ENCODE peak calls at places on chromosomes 12 and 14, in eight cellular contexts. U, N, W, O, J, V, E and A are unnamed samples.

GRCh38 chr14:70701610-70702009 is 59.9 kb downstream of the TTC9 start:
- DNase-seq in U (no peak), N (no peak), W (no peak), O (no peak), J (no peak), V (no peak), E (no peak), A (no peak)

GRCh38 chr14:38500125-38500524 is 244.2 kb upstream of the CLEC14A start:
- DNase-seq in U (no peak), N (peak; percentile 37), W (no peak), O (no peak), J (no peak), V (peak; percentile 31), E (no peak), A (no peak)

GRCh38 chr14:61183486-61183885 is 97.7 kb downstream of the TMEM30B start:
- DNase-seq in U (no peak), N (peak; percentile 44), W (no peak), O (no peak), J (no peak), V (no peak), E (no peak), A (no peak)

GRCh38 chr12:126547905-126548304 is 1482.7 kb downstream of the AACS start:
- DNase-seq in U (peak; percentile 45), N (peak; percentile 3), W (no peak), O (no peak), J (no peak), V (no peak), E (no peak), A (no peak)

GRCh38 chr14:91801358-91801757 is 66.0 kb downstream of the TC2N start:
- DNase-seq in U (no peak), N (no peak), W (no peak), O (no peak), J (no peak), V (no peak), E (no peak), A (no peak)

GRCh38 chr12:119440961-119441360 is 106.4 kb downstream of the CCDC60 start:
- DNase-seq in U (no peak), N (no peak), W (no peak), O (no peak), J (no peak), V (no peak), E (no peak), A (no peak)

GRCh38 chr12:51833446-51834227 is 14.9 kb downstream of the FIGNL2 start:
- DNase-seq in U (no peak), N (no peak), W (no peak), O (no peak), J (no peak), V (no peak), E (no peak), A (no peak)

GRCh38 chr14:68786491-68787234 is 6.2 kb downstream of the ZFP36L1 start:
- DNase-seq in U (no peak), N (peak; percentile 80), W (no peak), O (peak; percentile 86), J (no peak), V (no peak), E (peak; percentile 73), A (no peak)

GRCh38 chr12:47725091-47725772 is at the start of gene ENDOU:
- DNase-seq in U (no peak), N (no peak), W (no peak), O (no peak), J (no peak), V (no peak), E (peak; percentile 76), A (no peak)

GRCh38 chr14:80213602-80214001 is 2.3 kb upstream of the DIO2 start:
- DNase-seq in U (peak; percentile 25), N (peak; percentile 89), W (no peak), O (peak; percentile 86), J (no peak), V (no peak), E (no peak), A (peak; percentile 46)

GRCh38 chr12:122322501-122322900 is 56.2 kb upstream of the VPS33A start:
- DNase-seq in U (no peak), N (peak; percentile 16), W (no peak), O (no peak), J (no peak), V (no peak), E (no peak), A (no peak)

GRCh38 chr12:58066296-58066695 is 124.9 kb downstream of the ATP23 start:
- DNase-seq in U (no peak), N (peak; percentile 6), W (no peak), O (no peak), J (no peak), V (no peak), E (no peak), A (no peak)

GRCh38 chr12:96421014-96421413 is 20.8 kb upstream of the CDK17 start:
- DNase-seq in U (no peak), N (no peak), W (no peak), O (no peak), J (no peak), V (no peak), E (no peak), A (no peak)

GRCh38 chr12:95967301-95967700 is 24.2 kb downstream of the AMDHD1 start:
- DNase-seq in U (no peak), N (no peak), W (no peak), O (no peak), J (no peak), V (no peak), E (no peak), A (no peak)

GRCh38 chr12:53213348-53213747 is 6.3 kb upstream of the ITGB7 start:
- DNase-seq in U (peak; percentile 93), N (peak; percentile 83), W (peak; percentile 87), O (peak; percentile 81), J (no peak), V (no peak), E (peak; percentile 93), A (peak; percentile 65)

GRCh38 chr12:57031228-57031670 is 14.9 kb upstream of the TAC3 start:
- DNase-seq in U (no peak), N (no peak), W (no peak), O (peak; percentile 35), J (no peak), V (no peak), E (no peak), A (no peak)

GRCh38 chr14:55780156-55780946 is 200.3 kb downstream of the KTN1 start:
- DNase-seq in U (no peak), N (peak; percentile 93), W (peak; percentile 80), O (peak; percentile 35), J (no peak), V (no peak), E (no peak), A (peak; percentile 73)

GRCh38 chr12:51358496-51358895 is 12.0 kb upstream of the CELA1 start:
- DNase-seq in U (no peak), N (no peak), W (no peak), O (no peak), J (no peak), V (no peak), E (no peak), A (no peak)

GRCh38 chr12:54294152-54294913 is 6.5 kb downstream of the NFE2 start:
- DNase-seq in U (peak; percentile 71), N (peak; percentile 41), W (no peak), O (peak; percentile 68), J (no peak), V (no peak), E (no peak), A (no peak)

GRCh38 chr12:7144414-7145120 is 14.4 kb downstream of the CLSTN3 start:
- DNase-seq in U (peak; percentile 70), N (peak; percentile 57), W (peak; percentile 33), O (peak; percentile 48), J (no peak), V (no peak), E (peak; percentile 52), A (no peak)

GRCh38 chr14:46818147-46818546 is 166.6 kb upstream of the RPL10L start:
- DNase-seq in U (no peak), N (no peak), W (no peak), O (no peak), J (no peak), V (no peak), E (no peak), A (no peak)

GRCh38 chr12:10366875-10367274 is 23.0 kb downstream of the KLRK1 start:
- DNase-seq in U (no peak), N (peak; percentile 60), W (no peak), O (peak; percentile 70), J (no peak), V (no peak), E (no peak), A (no peak)

GRCh38 chr12:64273527-64274403 is 51.7 kb upstream of the KICS2 start:
- DNase-seq in U (peak; percentile 30), N (peak; percentile 20), W (no peak), O (peak; percentile 51), J (no peak), V (no peak), E (no peak), A (peak; percentile 12)

GRCh38 chr12:82383930-82384513 is 25.7 kb downstream of the METTL25 start:
- DNase-seq in U (no peak), N (peak; percentile 61), W (no peak), O (peak; percentile 54), J (no peak), V (no peak), E (no peak), A (peak; percentile 25)
- TF ChIP-seq CTCF in U (peak; percentile 74), N (peak; percentile 64), W (peak; percentile 12), O (peak; percentile 80), J (no peak), V (no peak), E (no peak), A (peak; percentile 51)

DNA sequence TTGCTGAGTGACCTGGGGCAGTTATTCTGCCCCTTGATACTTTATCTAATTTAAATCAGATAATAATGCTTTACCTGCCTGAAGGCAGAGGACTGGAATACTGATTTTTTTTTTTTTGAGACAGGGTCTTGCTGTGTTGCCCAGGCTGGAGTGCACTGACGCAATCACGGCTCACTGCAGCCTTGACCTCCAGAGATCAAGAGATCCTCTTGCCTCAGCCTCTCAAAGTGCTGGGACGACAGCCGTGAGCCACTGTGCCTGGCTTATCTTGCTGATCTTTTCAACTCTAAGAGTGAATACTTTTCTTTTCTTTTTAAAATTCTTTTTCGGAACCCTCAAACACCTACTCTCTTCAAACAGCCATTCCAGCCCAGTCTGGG is 699 bp upstream of the B4GALNT3 start:
- DNase-seq in U (no peak), N (no peak), W (no peak), O (no peak), J (no peak), V (no peak), E (no peak), A (no peak)
- H3K4me3 ChIP-seq in U (peak overlapping the region; percentile 55), N (peak overlapping the region; percentile 50), W (peak overlapping the region; percentile 85), O (peak overlapping the region; percentile 77), J (peak overlapping the region; percentile 62), V (no peak overlapping the region), E (peak overlapping the region; percentile 70), A (no peak overlapping the region)

GRCh38 chr14:57831981-57832380 is 33.9 kb downstream of the SLC35F4 start:
- DNase-seq in U (no peak), N (no peak), W (no peak), O (peak; percentile 25), J (no peak), V (no peak), E (no peak), A (no peak)
- TF ChIP-seq CTCF in U (no peak), N (no peak), W (no peak), O (no peak), J (no peak), V (no peak), E (no peak), A (no peak)

DNA sequence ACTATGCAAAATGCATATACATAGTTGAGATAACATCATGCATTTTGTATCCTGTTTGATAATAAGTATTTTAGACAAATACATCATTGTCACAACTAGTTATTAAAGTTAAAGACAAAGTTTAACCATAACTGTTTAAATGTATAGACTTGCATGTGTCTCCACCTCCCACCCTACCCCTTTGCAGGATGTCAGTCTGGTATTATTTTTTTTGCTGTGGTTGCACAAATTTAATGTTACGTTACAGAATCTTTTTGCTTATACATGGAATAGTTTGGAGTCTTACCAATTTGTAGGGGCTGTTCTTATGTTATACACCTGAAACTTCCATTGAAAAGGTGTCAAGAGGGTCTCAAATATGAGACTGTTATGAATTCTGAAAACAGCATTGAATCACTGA is 5.6 kb downstream of the CHST11 start:
- DNase-seq in U (no peak), N (no peak), W (no peak), O (no peak), J (no peak), V (no peak), E (no peak), A (no peak)
- H3K4me3 ChIP-seq in U (no peak overlapping the region), N (no peak overlapping the region), W (no peak overlapping the region), O (no peak overlapping the region), J (no peak overlapping the region), V (no peak overlapping the region), E (no peak overlapping the region), A (no peak overlapping the region)